ENCODE peak calls at places on chromosomes 13 and 19, in nine cellular contexts. One of them, this sample, is unnamed.
A peak's percentile ranks its signal among the peaks of the same experiment; 100 is the strongest.

GRCh38 chr13:51091839-51092238 is 19.2 kb downstream of the C13orf42 start:
- DNase-seq in thoracic aorta: no peak
- DNase-seq in A673: no peak
- DNase-seq in CD8-positive, alpha-beta T cell: no peak
- DNase-seq in left lung: no peak
- DNase-seq in hepatocyte: no peak
- DNase-seq in GM23338: peak; percentile 52
- DNase-seq in Karpas-422: no peak
- DNase-seq in endodermal cell: peak; percentile 63
- DNase-seq in this sample: no peak

GRCh38 chr19:52665047-52665446 is 26.9 kb upstream of the ZNF83 start:
- DNase-seq in thoracic aorta: no peak
- DNase-seq in A673: no peak
- DNase-seq in CD8-positive, alpha-beta T cell: no peak
- DNase-seq in left lung: no peak
- DNase-seq in hepatocyte: no peak
- DNase-seq in GM23338: no peak
- DNase-seq in Karpas-422: no peak
- DNase-seq in endodermal cell: no peak
- DNase-seq in this sample: no peak

GRCh38 chr13:34657716-34658115 is 284.4 kb upstream of the NBEA start:
- DNase-seq in thoracic aorta: no peak
- DNase-seq in A673: no peak
- DNase-seq in CD8-positive, alpha-beta T cell: no peak
- DNase-seq in left lung: no peak
- DNase-seq in hepatocyte: no peak
- DNase-seq in GM23338: no peak
- DNase-seq in Karpas-422: no peak
- DNase-seq in endodermal cell: no peak
- DNase-seq in this sample: no peak

GRCh38 chr13:34671136-34671535 is 270.9 kb upstream of the NBEA start:
- DNase-seq in thoracic aorta: no peak
- DNase-seq in A673: no peak
- DNase-seq in CD8-positive, alpha-beta T cell: no peak
- DNase-seq in left lung: no peak
- DNase-seq in hepatocyte: no peak
- DNase-seq in GM23338: no peak
- DNase-seq in Karpas-422: no peak
- DNase-seq in endodermal cell: no peak
- DNase-seq in this sample: no peak

GRCh38 chr19:29537181-29537580 is 11.4 kb downstream of the VSTM2B start:
- DNase-seq in thoracic aorta: no peak
- DNase-seq in A673: no peak
- DNase-seq in CD8-positive, alpha-beta T cell: no peak
- DNase-seq in left lung: no peak
- DNase-seq in hepatocyte: no peak
- DNase-seq in GM23338: no peak
- DNase-seq in Karpas-422: no peak
- DNase-seq in endodermal cell: no peak
- DNase-seq in this sample: no peak

GRCh38 chr13:31756346-31756745 is 17.0 kb downstream of the RXFP2 start:
- DNase-seq in thoracic aorta: no peak
- DNase-seq in A673: no peak
- DNase-seq in CD8-positive, alpha-beta T cell: no peak
- DNase-seq in left lung: no peak
- DNase-seq in hepatocyte: no peak
- DNase-seq in GM23338: no peak
- DNase-seq in Karpas-422: no peak
- DNase-seq in endodermal cell: no peak
- DNase-seq in this sample: no peak

GRCh38 chr13:42574435-42575311 is 721 bp downstream of the TNFSF11 start:
- DNase-seq in thoracic aorta: no peak
- DNase-seq in A673: no peak
- DNase-seq in CD8-positive, alpha-beta T cell: peak; percentile 12
- DNase-seq in left lung: no peak
- DNase-seq in hepatocyte: peak; percentile 26
- DNase-seq in GM23338: peak; percentile 44
- DNase-seq in Karpas-422: no peak
- DNase-seq in endodermal cell: peak; percentile 64
- DNase-seq in this sample: no peak

GRCh38 chr19:4583961-4584669 is 24.6 kb upstream of the SEMA6B start:
- DNase-seq in thoracic aorta: no peak
- DNase-seq in A673: no peak
- DNase-seq in CD8-positive, alpha-beta T cell: no peak
- DNase-seq in left lung: no peak
- DNase-seq in hepatocyte: no peak
- DNase-seq in GM23338: peak; percentile 66
- DNase-seq in Karpas-422: no peak
- DNase-seq in endodermal cell: peak; percentile 91
- DNase-seq in this sample: no peak

GRCh38 chr13:83190020-83190419 is 692.3 kb downstream of the SLITRK1 start:
- DNase-seq in thoracic aorta: no peak
- DNase-seq in A673: no peak
- DNase-seq in CD8-positive, alpha-beta T cell: no peak
- DNase-seq in left lung: no peak
- DNase-seq in hepatocyte: no peak
- DNase-seq in GM23338: no peak
- DNase-seq in Karpas-422: no peak
- DNase-seq in endodermal cell: no peak
- DNase-seq in this sample: no peak

GRCh38 chr13:112774829-112775565 is 85.2 kb downstream of the ATP11A start:
- DNase-seq in thoracic aorta: no peak
- DNase-seq in A673: no peak
- DNase-seq in CD8-positive, alpha-beta T cell: no peak
- DNase-seq in left lung: peak; percentile 27
- DNase-seq in hepatocyte: no peak
- DNase-seq in GM23338: no peak
- DNase-seq in Karpas-422: no peak
- DNase-seq in endodermal cell: no peak
- DNase-seq in this sample: no peak

DNA sequence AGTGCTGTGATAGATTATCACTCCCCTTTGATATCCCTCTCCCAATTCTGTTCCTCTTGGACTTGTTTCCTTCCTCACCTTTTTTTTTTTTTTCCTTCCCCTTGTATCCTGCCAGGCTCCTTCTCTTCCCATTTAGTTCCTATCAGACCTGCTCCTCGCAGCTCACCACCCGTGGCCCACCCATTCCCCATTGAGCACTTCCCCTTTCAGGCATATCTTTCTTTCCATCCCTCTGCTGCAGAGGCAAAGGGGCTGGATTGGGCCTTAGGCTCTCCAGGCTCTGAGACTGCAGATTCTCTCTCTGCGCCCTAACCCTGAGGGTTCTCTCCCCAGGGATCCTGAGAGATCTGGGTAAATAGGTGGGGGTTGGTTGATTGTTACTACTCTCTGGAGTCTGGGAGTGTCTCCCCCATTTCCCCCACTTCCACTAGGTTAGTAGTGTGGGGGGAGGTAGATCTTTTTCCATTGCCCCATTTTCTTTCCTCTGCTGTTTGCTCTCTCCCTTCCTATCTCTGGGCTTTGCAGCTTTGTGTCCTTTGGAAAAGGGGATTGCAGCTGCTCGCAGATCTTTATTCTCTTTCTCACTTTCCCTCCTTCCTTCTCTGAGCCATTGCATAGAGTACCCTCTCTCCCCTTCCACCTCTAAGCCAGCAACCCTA is 2.3 kb downstream of the ARHGAP35 start:
- DNase-seq in thoracic aorta: no peak
- DNase-seq in A673: no peak
- DNase-seq in CD8-positive, alpha-beta T cell: no peak
- DNase-seq in left lung: peak; percentile 32
- DNase-seq in hepatocyte: no peak
- DNase-seq in GM23338: peak; percentile 34
- DNase-seq in Karpas-422: peak; percentile 61
- DNase-seq in endodermal cell: no peak
- DNase-seq in this sample: no peak
- H3K4me1 ChIP-seq in thoracic aorta: peaks cover 63% of the 10 kb centered on the region
- H3K4me1 ChIP-seq in A673: peaks cover 42% of the 10 kb centered on the region
- H3K4me1 ChIP-seq in CD8-positive, alpha-beta T cell: peaks cover 40% of the 10 kb centered on the region
- H3K4me1 ChIP-seq in left lung: peaks cover 17% of the 10 kb centered on the region
- H3K4me1 ChIP-seq in hepatocyte: peaks cover 48% of the 10 kb centered on the region
- H3K4me1 ChIP-seq in GM23338: peaks cover 58% of the 10 kb centered on the region
- H3K4me1 ChIP-seq in Karpas-422: peaks cover 70% of the 10 kb centered on the region
- H3K4me1 ChIP-seq in endodermal cell: peaks cover 12% of the 10 kb centered on the region
- H3K4me1 ChIP-seq in this sample: peaks cover 24% of the 10 kb centered on the region

GRCh38 chr19:18223860-18224524 is 2.2 kb downstream of the PDE4C start:
- DNase-seq in thoracic aorta: no peak
- DNase-seq in A673: peak; percentile 58
- DNase-seq in CD8-positive, alpha-beta T cell: no peak
- DNase-seq in left lung: peak; percentile 54
- DNase-seq in hepatocyte: peak; percentile 64
- DNase-seq in GM23338: peak; percentile 93
- DNase-seq in Karpas-422: peak; percentile 64
- DNase-seq in endodermal cell: peak; percentile 96
- DNase-seq in this sample: peak; percentile 41

GRCh38 chr19:18226956-18227780 is 930 bp upstream of the PDE4C start:
- DNase-seq in thoracic aorta: no peak
- DNase-seq in A673: no peak
- DNase-seq in CD8-positive, alpha-beta T cell: no peak
- DNase-seq in left lung: no peak
- DNase-seq in hepatocyte: no peak
- DNase-seq in GM23338: no peak
- DNase-seq in Karpas-422: peak; percentile 50
- DNase-seq in endodermal cell: no peak
- DNase-seq in this sample: no peak

GRCh38 chr19:18224525-18225354 is 1.5 kb downstream of the PDE4C start:
- DNase-seq in thoracic aorta: peak; percentile 95
- DNase-seq in A673: peak; percentile 97
- DNase-seq in CD8-positive, alpha-beta T cell: peak; percentile 81
- DNase-seq in left lung: peak; percentile 93
- DNase-seq in hepatocyte: peak; percentile 98
- DNase-seq in GM23338: peak; percentile 100
- DNase-seq in Karpas-422: peak; percentile 91
- DNase-seq in endodermal cell: peak; percentile 99
- DNase-seq in this sample: peak; percentile 98

GRCh38 chr19:18225355-18225701 is 910 bp downstream of the PDE4C start:
- DNase-seq in thoracic aorta: no peak
- DNase-seq in A673: no peak
- DNase-seq in CD8-positive, alpha-beta T cell: no peak
- DNase-seq in left lung: no peak
- DNase-seq in hepatocyte: no peak
- DNase-seq in GM23338: no peak
- DNase-seq in Karpas-422: no peak
- DNase-seq in endodermal cell: no peak
- DNase-seq in this sample: no peak

DNA sequence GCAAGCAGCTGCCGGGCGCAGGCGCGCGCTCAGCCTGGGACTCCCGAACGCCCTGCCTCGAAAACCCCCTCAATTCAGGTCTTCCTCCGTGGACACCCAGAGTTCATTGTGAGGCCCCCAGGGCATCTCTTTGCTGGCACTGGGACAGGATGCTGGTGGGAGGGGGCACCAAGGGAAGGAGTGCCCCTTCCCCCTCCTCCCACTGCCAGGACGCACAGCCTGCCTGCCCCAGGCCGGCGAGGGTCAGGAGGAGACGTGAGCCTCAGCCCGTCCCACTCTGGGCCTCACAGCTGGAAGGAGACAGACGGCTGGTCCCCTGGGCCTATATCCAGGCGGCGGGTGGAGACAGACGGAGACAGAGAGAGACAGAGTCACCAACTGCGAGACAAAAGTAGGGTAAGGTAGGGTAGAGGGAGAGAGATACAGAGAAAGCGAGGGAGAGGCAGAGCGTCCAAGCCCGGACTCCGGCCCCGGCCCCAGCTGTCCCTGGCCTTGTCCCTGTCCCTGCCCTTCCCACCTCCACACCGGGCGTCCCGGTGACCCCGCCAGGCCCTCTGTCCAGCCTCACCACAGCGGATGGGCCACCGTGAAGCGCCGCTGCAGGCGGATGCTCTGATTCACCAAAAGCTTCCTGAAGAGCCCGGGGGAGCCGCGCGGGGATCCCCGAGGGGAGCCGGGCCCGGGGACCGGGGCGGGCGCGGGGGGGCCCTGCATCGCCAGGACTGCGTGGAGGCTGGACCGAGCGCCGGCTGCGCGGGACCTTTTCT is at the start of gene PDE4C:
- DNase-seq in thoracic aorta: no peak
- DNase-seq in A673: peak; percentile 64
- DNase-seq in CD8-positive, alpha-beta T cell: no peak
- DNase-seq in left lung: no peak
- DNase-seq in hepatocyte: no peak
- DNase-seq in GM23338: peak; percentile 49
- DNase-seq in Karpas-422: peak; percentile 57
- DNase-seq in endodermal cell: peak; percentile 72
- DNase-seq in this sample: peak; percentile 78
- H3K4me3 ChIP-seq in thoracic aorta: peak within 1 kb of the TSS; percentile 28
- H3K4me3 ChIP-seq in A673: no peak within 1 kb of the TSS
- H3K4me3 ChIP-seq in CD8-positive, alpha-beta T cell: no peak within 1 kb of the TSS
- H3K4me3 ChIP-seq in left lung: no peak within 1 kb of the TSS
- H3K4me3 ChIP-seq in hepatocyte: no peak within 1 kb of the TSS
- H3K4me3 ChIP-seq in GM23338: peak within 1 kb of the TSS; percentile 61
- H3K4me3 ChIP-seq in Karpas-422: no peak within 1 kb of the TSS
- H3K4me3 ChIP-seq in endodermal cell: peak within 1 kb of the TSS; percentile 90
- H3K4me3 ChIP-seq in this sample: no peak within 1 kb of the TSS

GRCh38 chr19:11693505-11694499 is 44.9 kb downstream of the ZNF823 start:
- DNase-seq in thoracic aorta: no peak
- DNase-seq in A673: peak; percentile 95
- DNase-seq in CD8-positive, alpha-beta T cell: no peak
- DNase-seq in left lung: no peak
- DNase-seq in hepatocyte: peak; percentile 49
- DNase-seq in GM23338: peak; percentile 85
- DNase-seq in Karpas-422: no peak
- DNase-seq in endodermal cell: peak; percentile 84
- DNase-seq in this sample: no peak
- H3K27ac ChIP-seq in thoracic aorta: no peak overlapping the region
- H3K27ac ChIP-seq in A673: peak overlapping the region; percentile 83
- H3K27ac ChIP-seq in CD8-positive, alpha-beta T cell: no peak overlapping the region
- H3K27ac ChIP-seq in left lung: peak overlapping the region; percentile 68
- H3K27ac ChIP-seq in hepatocyte: peak overlapping the region; percentile 84
- H3K27ac ChIP-seq in GM23338: no peak overlapping the region
- H3K27ac ChIP-seq in Karpas-422: no peak overlapping the region
- H3K27ac ChIP-seq in endodermal cell: no peak overlapping the region
- H3K27ac ChIP-seq in this sample: no peak overlapping the region

GRCh38 chr19:2610637-2611482 is 91.6 kb downstream of the GNG7 start:
- DNase-seq in thoracic aorta: peak; percentile 85
- DNase-seq in A673: peak; percentile 88
- DNase-seq in CD8-positive, alpha-beta T cell: peak; percentile 96
- DNase-seq in left lung: peak; percentile 94
- DNase-seq in hepatocyte: peak; percentile 96
- DNase-seq in GM23338: peak; percentile 95
- DNase-seq in Karpas-422: peak; percentile 91
- DNase-seq in endodermal cell: peak; percentile 98
- DNase-seq in this sample: peak; percentile 97

GRCh38 chr19:2608602-2608922 is 93.9 kb downstream of the GNG7 start:
- DNase-seq in thoracic aorta: no peak
- DNase-seq in A673: no peak
- DNase-seq in CD8-positive, alpha-beta T cell: no peak
- DNase-seq in left lung: no peak
- DNase-seq in hepatocyte: no peak
- DNase-seq in GM23338: no peak
- DNase-seq in Karpas-422: peak; percentile 34
- DNase-seq in endodermal cell: no peak
- DNase-seq in this sample: peak; percentile 45

GRCh38 chr19:2604747-2605329 is 97.7 kb downstream of the GNG7 start:
- DNase-seq in thoracic aorta: no peak
- DNase-seq in A673: no peak
- DNase-seq in CD8-positive, alpha-beta T cell: no peak
- DNase-seq in left lung: peak; percentile 7
- DNase-seq in hepatocyte: no peak
- DNase-seq in GM23338: no peak
- DNase-seq in Karpas-422: no peak
- DNase-seq in endodermal cell: no peak
- DNase-seq in this sample: peak; percentile 6

GRCh38 chr19:2609389-2610116 is 92.9 kb downstream of the GNG7 start:
- DNase-seq in thoracic aorta: no peak
- DNase-seq in A673: no peak
- DNase-seq in CD8-positive, alpha-beta T cell: no peak
- DNase-seq in left lung: peak; percentile 14
- DNase-seq in hepatocyte: no peak
- DNase-seq in GM23338: peak; percentile 33
- DNase-seq in Karpas-422: peak; percentile 40
- DNase-seq in endodermal cell: no peak
- DNase-seq in this sample: no peak

GRCh38 chr19:2607712-2608601 is 94.5 kb downstream of the GNG7 start:
- DNase-seq in thoracic aorta: no peak
- DNase-seq in A673: no peak
- DNase-seq in CD8-positive, alpha-beta T cell: peak; percentile 86
- DNase-seq in left lung: no peak
- DNase-seq in hepatocyte: no peak
- DNase-seq in GM23338: no peak
- DNase-seq in Karpas-422: peak; percentile 50
- DNase-seq in endodermal cell: no peak
- DNase-seq in this sample: peak; percentile 58
- H3K4me1 ChIP-seq in thoracic aorta: peaks cover 14% of the 10 kb centered on the region
- H3K4me1 ChIP-seq in A673: peaks cover 5% of the 10 kb centered on the region
- H3K4me1 ChIP-seq in CD8-positive, alpha-beta T cell: peaks cover 15% of the 10 kb centered on the region
- H3K4me1 ChIP-seq in left lung: peaks cover 11% of the 10 kb centered on the region
- H3K4me1 ChIP-seq in hepatocyte: peaks cover 8% of the 10 kb centered on the region
- H3K4me1 ChIP-seq in GM23338: peaks cover 7% of the 10 kb centered on the region
- H3K4me1 ChIP-seq in Karpas-422: peaks cover 28% of the 10 kb centered on the region
- H3K4me1 ChIP-seq in endodermal cell: no peaks in the 10 kb centered on the region
- H3K4me1 ChIP-seq in this sample: no peaks in the 10 kb centered on the region

This sample was measured in pancreas.